ENCODE peak calls at places on chromosomes 3 and 15, in six cellular contexts. V is transverse colon, R is lower leg skin, D is body of pancreas, L is fibroblast of the aortic adventitia, T is GM12864. Y is an unnamed sample.

GRCh38 chr3:156582784-156583183 is 27.9 kb upstream of the SSR3 start:
- DNase-seq in R (no peak), D (no peak), V (no peak), T (no peak), L (no peak), Y (no peak)

GRCh38 chr3:27333843-27334242 is 35.3 kb downstream of the NEK10 start:
- DNase-seq in R (no peak), V (no peak), T (no peak), D (no peak), L (no peak), Y (no peak)

GRCh38 chr3:67647390-67647878 is 7.0 kb downstream of the SUCLG2 start:
- DNase-seq in D (peak), V (peak), R (no peak), T (no peak), L (peak), Y (peak)

GRCh38 chr3:48595526-48596121 is 495 bp upstream of the COL7A1 start:
- DNase-seq in T (no peak), L (peak), D (peak), V (peak), R (peak), Y (no peak)

GRCh38 chr15:59688383-59688887 is 685 bp downstream of the BNIP2 start:
- DNase-seq in R (no peak), L (peak), T (peak), D (no peak), V (no peak), Y (peak)

GRCh38 chr15:91625506-91625905 is 228.0 kb upstream of the SLCO3A1 start:
- DNase-seq in V (no peak), R (no peak), L (no peak), D (no peak), T (no peak), Y (no peak)

GRCh38 chr3:161946443-161946960 is 449.9 kb downstream of the OTOL1 start:
- DNase-seq in D (no peak), R (no peak), V (no peak), L (no peak), T (no peak), Y (no peak)

GRCh38 chr15:52139599-52140462 is 27.3 kb upstream of the BCL2L10 start:
- DNase-seq in L (peak), V (peak), R (peak), T (peak), D (peak), Y (peak)

GRCh38 chr15:94230886-94231727 is at the start of gene MCTP2:
- DNase-seq in V (peak), D (peak), L (peak), R (peak), T (no peak), Y (peak)

GRCh38 chr3:8567784-8568575 is 66.4 kb downstream of the LMCD1 start:
- DNase-seq in R (no peak), V (no peak), L (no peak), T (no peak), D (no peak), Y (peak)

GRCh38 chr15:35491173-35491572 is 54.8 kb downstream of the DPH6 start:
- DNase-seq in R (no peak), D (no peak), V (no peak), T (no peak), L (no peak), Y (no peak)

GRCh38 chr3:112391648-112392047 is 58.7 kb downstream of the CD200 start:
- DNase-seq in D (no peak), V (no peak), T (no peak), R (no peak), L (no peak), Y (no peak)

GRCh38 chr15:59099162-59099685 is 5.7 kb upstream of the CCNB2 start:
- DNase-seq in L (no peak), D (no peak), T (no peak), R (no peak), V (no peak), Y (no peak)

GRCh38 chr3:32912046-32912445 is 39.4 kb upstream of the CCR4 start:
- DNase-seq in R (no peak), L (no peak), V (no peak), T (no peak), D (no peak), Y (no peak)

GRCh38 chr3:190063490-190063889 is 57.2 kb downstream of the P3H2 start:
- DNase-seq in L (no peak), V (no peak), D (no peak), R (no peak), T (no peak), Y (no peak)

GRCh38 chr15:77959094-77959879 is 118.2 kb downstream of the TBC1D2B start:
- DNase-seq in R (peak), L (peak), T (peak), V (peak), D (peak), Y (peak)

GRCh38 chr15:25056484-25057429 is 102.0 kb downstream of the SNRPN start:
- DNase-seq in R (peak), L (no peak), V (no peak), D (no peak), T (no peak), Y (no peak)

GRCh38 chr3:59006791-59007517 is 42.9 kb downstream of the CFAP20DC start:
- DNase-seq in T (no peak), V (no peak), L (peak), D (peak), R (peak), Y (no peak)

GRCh38 chr3:69767571-69767970 is 28.3 kb downstream of the MITF start:
- DNase-seq in L (no peak), R (peak), V (peak), T (no peak), D (no peak), Y (peak)

GRCh38 chr3:60756231-60756630 is 495.0 kb downstream of the FHIT start:
- DNase-seq in L (no peak), V (no peak), R (no peak), T (no peak), D (no peak), Y (no peak)

GRCh38 chr15:67680645-67681044 is 138.1 kb downstream of the MAP2K5 start:
- DNase-seq in T (no peak), D (no peak), L (peak), V (no peak), R (no peak), Y (no peak)

GRCh38 chr15:40567111-40567510 is 2.0 kb upstream of the RPUSD2 start:
- DNase-seq in L (peak), V (no peak), R (no peak), D (no peak), T (no peak), Y (no peak)

GRCh38 chr15:32991544-32992192 is 202.8 kb downstream of the FMN1 start:
- DNase-seq in T (no peak), V (no peak), L (no peak), D (no peak), R (no peak), Y (no peak)

GRCh38 chr15:82122754-82123400 is 77.1 kb upstream of the MEX3B start:
- DNase-seq in L (peak), D (no peak), V (no peak), R (peak), T (no peak), Y (no peak)

GRCh38 chr3:195760345-195760983 is 39.7 kb downstream of the MUC20 start:
- DNase-seq in V (no peak), L (peak), D (no peak), T (no peak), R (no peak), Y (no peak)

GRCh38 chr3:32837789-32838188 is 20.0 kb downstream of the TRIM71 start:
- DNase-seq in L (no peak), V (no peak), T (no peak), D (no peak), R (peak), Y (no peak)

GRCh38 chr3:23811117-23811487 is 5.3 kb downstream of the UBE2E1 start:
- DNase-seq in V (peak), L (peak), T (no peak), D (peak), R (no peak), Y (no peak)

GRCh38 chr3:23809294-23809693 is 3.5 kb downstream of the UBE2E1 start:
- DNase-seq in R (no peak), D (no peak), L (no peak), T (no peak), V (no peak), Y (no peak)

GRCh38 chr3:23811919-23812318 is 6.2 kb downstream of the UBE2E1 start:
- DNase-seq in D (no peak), T (no peak), L (no peak), V (no peak), R (no peak), Y (no peak)

GRCh38 chr3:23809840-23810341 is 4.1 kb downstream of the UBE2E1 start:
- DNase-seq in R (no peak), T (no peak), D (no peak), V (no peak), L (no peak), Y (peak)

DNA sequence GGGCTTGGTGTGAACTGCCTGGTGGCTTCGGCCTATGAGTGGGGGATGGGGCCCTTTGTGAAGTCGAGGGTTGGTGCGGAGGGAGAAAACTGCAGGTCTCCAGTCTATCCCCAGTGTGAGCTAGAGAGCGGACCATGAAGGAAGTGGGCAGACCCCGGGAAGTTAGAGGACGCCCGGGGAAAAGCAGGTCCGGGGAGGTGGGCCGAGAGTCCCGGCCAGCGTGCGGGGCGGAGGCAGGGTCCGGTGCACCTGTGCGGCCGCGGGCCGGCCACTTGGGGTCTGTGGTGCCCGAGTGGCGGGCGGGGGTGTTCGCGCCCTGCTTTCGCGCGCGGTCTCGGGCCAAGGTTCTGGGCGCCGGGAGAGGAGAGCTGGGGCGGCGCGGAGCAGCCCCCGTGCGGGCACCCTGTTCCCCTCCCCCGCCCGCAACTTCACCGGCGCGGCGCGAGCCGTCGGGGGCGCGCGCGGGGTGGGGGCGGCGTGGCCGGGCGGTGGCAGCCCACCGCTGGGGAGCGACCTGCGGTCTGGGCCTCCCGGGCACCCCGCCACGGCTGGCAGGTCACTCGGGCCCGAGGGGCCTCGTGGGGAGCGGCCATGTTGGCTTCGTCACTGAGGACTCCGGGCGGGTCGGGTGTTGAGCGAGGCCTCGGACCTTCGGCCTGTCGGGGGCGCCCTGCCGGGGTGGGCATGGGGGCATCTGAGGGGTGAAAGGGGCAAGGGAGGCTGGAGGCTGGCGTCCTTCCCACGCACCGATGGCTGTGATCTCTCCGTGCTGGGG is 4.8 kb downstream of the UBE2E1 start:
- DNase-seq in L (no peak), V (peak), D (peak), R (peak), T (no peak), Y (no peak)
- H3K4me3 ChIP-seq in L (peak), V (peak), D (peak), R (peak), T (peak), Y (peak)

DNA sequence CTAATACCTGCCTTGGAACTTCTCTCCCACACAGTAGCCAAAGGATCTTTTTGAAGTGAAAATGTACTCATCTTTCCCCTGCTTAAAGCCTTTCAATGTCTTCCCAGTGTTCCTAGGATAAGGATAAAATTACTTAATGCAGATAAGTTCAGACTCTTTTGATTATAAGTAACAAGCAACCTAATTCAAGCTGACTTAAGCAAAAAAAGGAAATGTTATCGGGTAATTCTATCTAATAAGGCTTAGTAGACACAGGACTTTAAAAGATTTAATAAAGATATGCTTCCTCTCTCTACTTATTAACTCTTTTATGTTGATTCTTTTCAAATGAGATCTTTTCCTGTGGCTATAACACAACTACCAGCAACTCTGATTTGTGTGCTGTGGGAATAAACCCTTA is 284.2 kb downstream of the OXSM start:
- DNase-seq in R (no peak), V (no peak), L (no peak), T (no peak), D (no peak), Y (no peak)
- TF ChIP-seq CTCF in R (no peak), V (no peak), L (no peak), T (no peak), D (no peak), Y (no peak)

DNA sequence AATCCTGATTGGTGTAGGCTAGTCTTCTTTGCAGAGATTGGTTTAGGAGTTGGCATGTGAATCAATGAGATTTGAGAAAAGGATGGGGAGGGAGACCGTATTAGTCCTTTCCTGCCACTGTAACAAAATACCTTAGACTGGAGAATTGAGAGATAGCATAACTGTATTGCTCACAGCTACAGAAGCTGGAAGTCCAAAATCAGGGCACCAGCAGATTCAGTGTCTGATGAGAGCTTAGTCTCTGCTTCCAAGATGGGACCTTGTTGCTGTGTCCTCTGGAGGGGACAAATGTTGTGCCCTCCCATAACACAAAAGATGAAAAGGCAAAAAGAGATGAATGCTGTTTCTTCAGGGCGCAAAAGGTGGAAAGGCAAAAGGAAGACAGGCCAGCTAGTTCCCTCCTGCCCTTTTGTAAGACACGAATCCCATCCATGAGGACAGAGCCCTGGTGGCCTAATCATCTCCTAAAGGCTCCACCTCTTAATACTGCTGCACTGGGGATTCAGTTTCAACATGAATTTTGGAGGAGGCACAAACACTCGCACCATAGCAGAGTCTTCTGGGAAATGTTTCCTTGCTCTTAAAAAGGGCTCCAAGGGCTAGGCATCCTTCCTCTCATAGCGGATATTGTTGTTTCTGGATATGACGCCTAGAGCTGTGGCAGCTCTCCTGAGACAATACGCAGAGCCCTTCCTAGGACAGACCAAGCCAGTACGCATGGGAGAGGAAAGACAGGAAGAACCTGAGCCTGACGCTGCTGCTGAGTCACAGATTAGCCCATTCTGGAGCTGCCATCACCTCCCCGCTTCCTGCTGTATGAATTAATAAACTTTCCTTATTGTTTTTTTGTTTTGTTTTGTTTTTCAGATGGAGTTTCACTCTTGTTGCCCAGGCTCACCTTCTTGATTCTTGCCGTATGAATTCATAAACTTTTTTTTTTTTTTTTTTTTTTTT is 66.7 kb downstream of the PPCDC start:
- DNase-seq in T (no peak), R (peak), L (peak), D (no peak), V (no peak), Y (no peak)
- H3K4me3 ChIP-seq in T (no peak), R (no peak), L (no peak), D (no peak), V (no peak), Y (no peak)

DNA sequence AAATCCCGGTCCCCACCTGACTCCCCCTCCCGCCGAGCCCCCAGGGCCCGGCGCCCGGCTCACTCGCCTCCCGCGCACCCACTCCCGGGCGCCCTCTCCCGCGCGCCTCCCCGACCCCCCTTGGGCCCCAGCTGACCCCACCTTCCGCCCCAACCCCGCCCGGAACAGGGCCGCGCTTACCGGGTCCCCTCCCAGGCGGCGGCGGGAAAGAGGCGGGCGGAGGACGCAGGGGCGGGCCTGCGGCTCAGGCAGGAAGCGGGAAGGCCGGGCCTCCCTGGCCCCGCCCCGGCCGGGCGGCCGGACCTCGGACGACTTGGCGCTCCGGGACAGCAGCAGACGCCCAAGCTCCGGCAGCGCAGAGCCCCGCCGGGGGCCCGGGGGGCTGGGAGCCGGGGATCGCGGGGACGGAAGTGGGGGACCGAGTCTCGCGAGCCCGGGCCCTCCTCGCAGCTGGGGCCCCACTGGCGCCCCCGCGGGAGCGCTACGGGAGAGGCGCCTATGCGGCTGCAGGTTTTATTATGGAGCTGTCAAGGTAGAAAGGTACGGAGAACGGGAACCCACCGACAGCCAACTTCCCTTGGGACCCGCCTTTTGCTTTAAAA is at the start of gene SLC41A3:
- DNase-seq in L (peak), V (peak), R (peak), T (peak), D (peak), Y (no peak)
- TF ChIP-seq CTCF in L (peak), V (peak), R (no peak), T (peak), D (peak), Y (peak)